ENCODE peak calls at places on chromosomes 4 and X, in four cellular contexts. One of them, this sample, is unnamed.
A peak's percentile ranks its signal among the peaks of the same experiment; 100 is the strongest.

GRCh38 chrX:108091878-108092291 is 307 bp downstream of the ATG4A start:
- DNase-seq in NT2/D1: no peak
- DNase-seq in heart left ventricle: no peak
- DNase-seq in endothelial cell of umbilical vein: no peak
- DNase-seq in this sample: no peak

GRCh38 chr4:147019061-147019460 is 73.4 kb upstream of the TTC29 start:
- DNase-seq in NT2/D1: no peak
- DNase-seq in heart left ventricle: peak; percentile 55
- DNase-seq in endothelial cell of umbilical vein: peak; percentile 62
- DNase-seq in this sample: peak; percentile 5

GRCh38 chr4:152352215-152352614 is 183.7 kb downstream of the FBXW7 start:
- DNase-seq in NT2/D1: no peak
- DNase-seq in heart left ventricle: no peak
- DNase-seq in endothelial cell of umbilical vein: no peak
- DNase-seq in this sample: no peak

GRCh38 chr4:108965031-108965430 is 202.2 kb upstream of the ETNPPL start:
- DNase-seq in NT2/D1: no peak
- DNase-seq in heart left ventricle: no peak
- DNase-seq in endothelial cell of umbilical vein: no peak
- DNase-seq in this sample: no peak

GRCh38 chr4:789571-790465 is 36.1 kb downstream of the CPLX1 start:
- DNase-seq in NT2/D1: no peak
- DNase-seq in heart left ventricle: no peak
- DNase-seq in endothelial cell of umbilical vein: no peak
- DNase-seq in this sample: no peak

GRCh38 chr4:74095886-74096264 is 3.1 kb downstream of the CXCL2 start:
- DNase-seq in NT2/D1: no peak
- DNase-seq in heart left ventricle: no peak
- DNase-seq in endothelial cell of umbilical vein: peak; percentile 29
- DNase-seq in this sample: no peak

GRCh38 chr4:151468715-151469696 is 60.0 kb downstream of the FHIP1A start:
- DNase-seq in NT2/D1: no peak
- DNase-seq in heart left ventricle: no peak
- DNase-seq in endothelial cell of umbilical vein: no peak
- DNase-seq in this sample: no peak

GRCh38 chrX:52988985-52989917 is 30.9 kb upstream of the FAM156A start:
- DNase-seq in NT2/D1: no peak
- DNase-seq in heart left ventricle: no peak
- DNase-seq in endothelial cell of umbilical vein: no peak
- DNase-seq in this sample: no peak

GRCh38 chr4:45662996-45663395 is 460.9 kb downstream of the GABRG1 start:
- DNase-seq in NT2/D1: no peak
- DNase-seq in heart left ventricle: peak; percentile 64
- DNase-seq in endothelial cell of umbilical vein: no peak
- DNase-seq in this sample: peak; percentile 27

GRCh38 chr4:102823897-102824296 is 3.5 kb downstream of the UBE2D3 start:
- DNase-seq in NT2/D1: no peak
- DNase-seq in heart left ventricle: no peak
- DNase-seq in endothelial cell of umbilical vein: no peak
- DNase-seq in this sample: no peak
- H3K4me1 ChIP-seq in NT2/D1: peaks cover 2% of the 10 kb centered on the region
- H3K4me1 ChIP-seq in heart left ventricle: peaks cover 66% of the 10 kb centered on the region
- H3K4me1 ChIP-seq in endothelial cell of umbilical vein: peaks cover 52% of the 10 kb centered on the region
- H3K4me1 ChIP-seq in this sample: peaks cover 48% of the 10 kb centered on the region

DNA sequence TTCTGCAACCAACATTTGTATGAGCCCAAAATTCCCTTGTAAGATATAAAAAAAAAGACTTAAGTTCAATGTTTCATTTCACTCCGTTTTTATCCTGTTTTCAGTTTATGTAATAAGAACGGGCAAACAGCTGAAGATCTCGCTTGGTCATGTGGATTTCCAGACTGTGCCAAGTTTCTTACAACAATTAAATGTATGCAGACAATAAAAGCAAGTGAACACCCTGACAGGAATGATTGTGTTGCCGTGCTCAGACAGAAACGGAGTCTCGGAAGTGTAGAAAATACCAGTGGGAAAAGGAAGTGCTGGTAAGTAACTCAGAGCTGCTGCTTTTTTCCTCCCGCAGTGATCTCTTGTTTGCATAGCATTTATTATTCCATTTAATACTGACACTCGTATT is 2.8 kb downstream of the ANKRD37 start:
- DNase-seq in NT2/D1: no peak
- DNase-seq in heart left ventricle: no peak
- DNase-seq in endothelial cell of umbilical vein: peak; percentile 93
- DNase-seq in this sample: no peak
- H3K4me3 ChIP-seq in NT2/D1: no peak overlapping the region
- H3K4me3 ChIP-seq in heart left ventricle: no peak overlapping the region
- H3K4me3 ChIP-seq in endothelial cell of umbilical vein: peak overlapping the region; percentile 51
- H3K4me3 ChIP-seq in this sample: no peak overlapping the region

GRCh38 chr4:89049853-89050252 is 7.1 kb downstream of the FAM13A start:
- DNase-seq in NT2/D1: no peak
- DNase-seq in heart left ventricle: no peak
- DNase-seq in endothelial cell of umbilical vein: no peak
- DNase-seq in this sample: no peak

GRCh38 chr4:89056292-89056952 is 563 bp downstream of the FAM13A start:
- DNase-seq in NT2/D1: no peak
- DNase-seq in heart left ventricle: no peak
- DNase-seq in endothelial cell of umbilical vein: no peak
- DNase-seq in this sample: no peak

GRCh38 chr4:89055157-89056080 is 1.6 kb downstream of the FAM13A start:
- DNase-seq in NT2/D1: no peak
- DNase-seq in heart left ventricle: no peak
- DNase-seq in endothelial cell of umbilical vein: no peak
- DNase-seq in this sample: peak; percentile 13

GRCh38 chr4:89056953-89057398 is at the start of gene FAM13A:
- DNase-seq in NT2/D1: peak; percentile 89
- DNase-seq in heart left ventricle: peak; percentile 83
- DNase-seq in endothelial cell of umbilical vein: peak; percentile 92
- DNase-seq in this sample: peak; percentile 99

GRCh38 chr4:89054627-89055026 is 2.4 kb downstream of the FAM13A start:
- DNase-seq in NT2/D1: no peak
- DNase-seq in heart left ventricle: no peak
- DNase-seq in endothelial cell of umbilical vein: no peak
- DNase-seq in this sample: no peak
- H3K27me3 ChIP-seq in NT2/D1: no peaks in the 10 kb centered on the region
- H3K27me3 ChIP-seq in heart left ventricle: no peaks in the 10 kb centered on the region
- H3K27me3 ChIP-seq in endothelial cell of umbilical vein: no peaks in the 10 kb centered on the region
- H3K27me3 ChIP-seq in this sample: no peaks in the 10 kb centered on the region

GRCh38 chrX:25049347-25049746 is 33.6 kb upstream of the ARX start:
- DNase-seq in NT2/D1: no peak
- DNase-seq in heart left ventricle: no peak
- DNase-seq in endothelial cell of umbilical vein: no peak
- DNase-seq in this sample: peak; percentile 48
- H3K4me1 ChIP-seq in NT2/D1: peaks cover 4% of the 10 kb centered on the region
- H3K4me1 ChIP-seq in heart left ventricle: no peaks in the 10 kb centered on the region
- H3K4me1 ChIP-seq in endothelial cell of umbilical vein: no peaks in the 10 kb centered on the region
- H3K4me1 ChIP-seq in this sample: peaks cover 42% of the 10 kb centered on the region

GRCh38 chrX:133985164-133986007 is at the start of gene GPC3:
- DNase-seq in NT2/D1: peak; percentile 50
- DNase-seq in heart left ventricle: peak; percentile 55
- DNase-seq in endothelial cell of umbilical vein: peak; percentile 8
- DNase-seq in this sample: peak; percentile 92
- H3K4me3 ChIP-seq in NT2/D1: peak within 1 kb of the TSS; percentile 46
- H3K4me3 ChIP-seq in heart left ventricle: peak within 1 kb of the TSS; percentile 26
- H3K4me3 ChIP-seq in endothelial cell of umbilical vein: no peak within 1 kb of the TSS
- H3K4me3 ChIP-seq in this sample: peak within 1 kb of the TSS; percentile 50

GRCh38 chr4:62711575-62711974 is 1511.4 kb downstream of the ADGRL3 start:
- DNase-seq in NT2/D1: no peak
- DNase-seq in heart left ventricle: no peak
- DNase-seq in endothelial cell of umbilical vein: no peak
- DNase-seq in this sample: peak; percentile 41

GRCh38 chr4:62709618-62710252 is 1509.6 kb downstream of the ADGRL3 start:
- DNase-seq in NT2/D1: no peak
- DNase-seq in heart left ventricle: no peak
- DNase-seq in endothelial cell of umbilical vein: no peak
- DNase-seq in this sample: peak; percentile 23

DNA sequence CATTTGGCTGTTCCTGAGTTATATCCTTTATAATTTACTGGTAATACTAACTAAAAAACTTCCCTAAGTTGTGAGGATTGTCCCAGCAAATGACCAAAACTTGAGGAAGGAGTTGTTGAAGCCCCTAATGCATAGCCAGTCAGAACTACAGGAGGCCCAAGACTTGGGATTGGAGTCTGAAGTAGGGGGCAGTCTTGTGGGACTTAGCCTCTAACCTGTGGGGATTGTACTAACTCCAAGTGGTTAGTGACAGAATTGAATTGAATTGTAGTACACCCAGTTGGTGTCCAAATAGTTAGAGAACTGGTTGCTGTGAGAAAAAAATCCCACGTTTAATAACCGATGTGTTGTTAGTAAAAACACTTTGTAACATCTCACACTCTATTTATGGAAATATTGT is 1506.3 kb downstream of the ADGRL3 start:
- DNase-seq in NT2/D1: no peak
- DNase-seq in heart left ventricle: no peak
- DNase-seq in endothelial cell of umbilical vein: no peak
- DNase-seq in this sample: no peak
- H3K27me3 ChIP-seq in NT2/D1: no peaks in the 10 kb centered on the region
- H3K27me3 ChIP-seq in heart left ventricle: no peaks in the 10 kb centered on the region
- H3K27me3 ChIP-seq in endothelial cell of umbilical vein: no peaks in the 10 kb centered on the region
- H3K27me3 ChIP-seq in this sample: no peaks in the 10 kb centered on the region

DNA sequence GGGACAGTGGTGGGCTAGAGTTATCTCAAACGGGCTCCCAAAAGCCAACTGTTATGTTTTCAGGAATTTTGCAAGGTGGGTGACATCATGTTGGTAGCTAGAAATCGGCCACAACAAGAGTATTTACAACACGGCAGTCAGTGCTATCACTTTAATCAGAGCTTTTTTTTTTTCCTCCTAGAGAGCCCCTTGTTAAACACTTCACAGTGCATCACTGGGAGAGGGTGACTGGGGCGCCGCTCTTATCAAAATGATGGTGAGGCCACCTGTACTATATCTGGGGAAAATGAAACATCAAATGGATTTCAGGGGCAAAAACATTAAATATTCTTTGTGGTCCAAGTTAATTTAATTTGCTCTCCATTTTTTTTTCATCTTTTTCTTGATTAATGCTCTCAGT is 44.9 kb downstream of the MAMLD1 start:
- DNase-seq in NT2/D1: no peak
- DNase-seq in heart left ventricle: no peak
- DNase-seq in endothelial cell of umbilical vein: no peak
- DNase-seq in this sample: no peak
- H3K4me1 ChIP-seq in NT2/D1: no peaks in the 10 kb centered on the region
- H3K4me1 ChIP-seq in heart left ventricle: peaks cover 22% of the 10 kb centered on the region
- H3K4me1 ChIP-seq in endothelial cell of umbilical vein: no peaks in the 10 kb centered on the region
- H3K4me1 ChIP-seq in this sample: no peaks in the 10 kb centered on the region

This sample was measured in HAP-1.